ENCODE peak calls at places on chromosomes 4 and X, in six cellular contexts. H is heart left ventricle, X is body of pancreas, V is HCT116, S is A549, Z is tibial nerve. D is an unnamed sample.
A peak's percentile ranks its signal among the peaks of the same experiment; 100 is the strongest.

GRCh38 chr4:73311428-73311827 is 52.8 kb upstream of the ANKRD17 start:
- DNase-seq in H (no peak), X (no peak), V (peak; percentile 8), S (peak; percentile 34), Z (no peak), D (no peak)

GRCh38 chrX:74242484-74243138 is 61.4 kb upstream of the ZCCHC13 start:
- DNase-seq in H (peak; percentile 33), X (no peak), V (no peak), S (no peak), Z (no peak), D (no peak)

GRCh38 chr4:2816401-2816954 is 23.6 kb downstream of the SH3BP2 start:
- DNase-seq in H (no peak), X (no peak), V (no peak), S (no peak), Z (no peak), D (no peak)

GRCh38 chrX:30313322-30313721 is 4.1 kb upstream of the NR0B1 start:
- DNase-seq in H (no peak), X (no peak), V (no peak), S (no peak), Z (no peak), D (no peak)

GRCh38 chr4:179116581-179116980 is 1674.3 kb upstream of the AGA start:
- DNase-seq in H (no peak), X (no peak), V (no peak), S (no peak), Z (no peak), D (no peak)

GRCh38 chrX:145729635-145730034 is 88.0 kb upstream of the SLITRK2 start:
- DNase-seq in H (no peak), X (no peak), V (no peak), S (no peak), Z (no peak), D (no peak)

GRCh38 chr4:126136922-126137781 is 822.4 kb downstream of the FAT4 start:
- DNase-seq in H (no peak), X (no peak), V (no peak), S (no peak), Z (no peak), D (no peak)

GRCh38 chr4:186029731-186030421 is 39.1 kb upstream of the TLR3 start:
- DNase-seq in H (peak; percentile 87), X (peak; percentile 83), V (no peak), S (no peak), Z (peak; percentile 31), D (no peak)

GRCh38 chrX:50617183-50617582 is 146.6 kb upstream of the DGKK start:
- DNase-seq in H (no peak), X (no peak), V (no peak), S (no peak), Z (no peak), D (no peak)

GRCh38 chr4:158155656-158156356 is 17.0 kb downstream of the GASK1B start:
- DNase-seq in H (no peak), X (no peak), V (no peak), S (no peak), Z (no peak), D (no peak)

GRCh38 chr4:98609946-98610345 is 48.5 kb downstream of the TSPAN5 start:
- DNase-seq in H (no peak), X (no peak), V (no peak), S (no peak), Z (no peak), D (no peak)

GRCh38 chr4:140256941-140257340 is 103.0 kb upstream of the MAML3 start:
- DNase-seq in H (no peak), X (no peak), V (no peak), S (peak; percentile 41), Z (no peak), D (no peak)

GRCh38 chrX:34903316-34903715 is 39.3 kb upstream of the FAM47B start:
- DNase-seq in H (no peak), X (no peak), V (no peak), S (no peak), Z (no peak), D (no peak)

GRCh38 chr4:89586864-89587263 is 250.1 kb downstream of the SNCA start:
- DNase-seq in H (no peak), X (no peak), V (peak; percentile 7), S (peak; percentile 1), Z (no peak), D (no peak)

GRCh38 chr4:118086334-118086733 is 52.0 kb downstream of the NDST3 start:
- DNase-seq in H (no peak), X (no peak), V (peak; percentile 62), S (no peak), Z (no peak), D (no peak)

GRCh38 chr4:56314207-56314915 is 72.9 kb downstream of the AASDH start:
- DNase-seq in H (no peak), X (no peak), V (no peak), S (no peak), Z (no peak), D (no peak)

GRCh38 chr4:159966741-159967140 is 863.9 kb downstream of the RAPGEF2 start:
- DNase-seq in H (no peak), X (no peak), V (no peak), S (no peak), Z (no peak), D (no peak)

GRCh38 chr4:67327245-67327860 is 217.9 kb downstream of the CENPC start:
- DNase-seq in H (peak; percentile 27), X (peak; percentile 68), V (peak; percentile 32), S (peak; percentile 57), Z (peak; percentile 82), D (no peak)

GRCh38 chr4:123616970-123617392 is 220.4 kb downstream of the SPRY1 start:
- DNase-seq in H (peak; percentile 70), X (peak; percentile 41), V (no peak), S (no peak), Z (peak; percentile 59), D (no peak)

GRCh38 chr4:78059524-78059889 is 2.4 kb downstream of the FRAS1 start:
- DNase-seq in H (peak; percentile 47), X (peak; percentile 69), V (peak; percentile 84), S (peak; percentile 87), Z (peak; percentile 41), D (no peak)

GRCh38 chrX:19866626-19867410 is 20.6 kb downstream of the SH3KBP1 start:
- DNase-seq in H (no peak), X (no peak), V (no peak), S (no peak), Z (no peak), D (no peak)

GRCh38 chrX:97320305-97320704 is 436.6 kb downstream of the RPA4 start:
- DNase-seq in H (no peak), X (no peak), V (no peak), S (no peak), Z (no peak), D (no peak)

GRCh38 chr4:155005395-155006087 is 202.9 kb upstream of the NPY2R start:
- DNase-seq in H (no peak), X (no peak), V (peak; percentile 15), S (no peak), Z (no peak), D (no peak)

GRCh38 chr4:145289403-145290076 is 109.2 kb upstream of the OTUD4 start:
- DNase-seq in H (no peak), X (no peak), V (no peak), S (no peak), Z (no peak), D (no peak)

GRCh38 chrX:36609653-36610585 is 398.2 kb upstream of the FAM47C start:
- DNase-seq in H (no peak), X (no peak), V (no peak), S (no peak), Z (no peak), D (no peak)

GRCh38 chr4:107751670-107752069 is 31.6 kb upstream of the PAPSS1 start:
- DNase-seq in H (no peak), X (no peak), V (no peak), S (no peak), Z (no peak), D (no peak)

GRCh38 chr4:76659103-76659490 is 224.1 kb downstream of the SHROOM3 start:
- DNase-seq in H (no peak), X (no peak), V (no peak), S (no peak), Z (no peak), D (no peak)

DNA sequence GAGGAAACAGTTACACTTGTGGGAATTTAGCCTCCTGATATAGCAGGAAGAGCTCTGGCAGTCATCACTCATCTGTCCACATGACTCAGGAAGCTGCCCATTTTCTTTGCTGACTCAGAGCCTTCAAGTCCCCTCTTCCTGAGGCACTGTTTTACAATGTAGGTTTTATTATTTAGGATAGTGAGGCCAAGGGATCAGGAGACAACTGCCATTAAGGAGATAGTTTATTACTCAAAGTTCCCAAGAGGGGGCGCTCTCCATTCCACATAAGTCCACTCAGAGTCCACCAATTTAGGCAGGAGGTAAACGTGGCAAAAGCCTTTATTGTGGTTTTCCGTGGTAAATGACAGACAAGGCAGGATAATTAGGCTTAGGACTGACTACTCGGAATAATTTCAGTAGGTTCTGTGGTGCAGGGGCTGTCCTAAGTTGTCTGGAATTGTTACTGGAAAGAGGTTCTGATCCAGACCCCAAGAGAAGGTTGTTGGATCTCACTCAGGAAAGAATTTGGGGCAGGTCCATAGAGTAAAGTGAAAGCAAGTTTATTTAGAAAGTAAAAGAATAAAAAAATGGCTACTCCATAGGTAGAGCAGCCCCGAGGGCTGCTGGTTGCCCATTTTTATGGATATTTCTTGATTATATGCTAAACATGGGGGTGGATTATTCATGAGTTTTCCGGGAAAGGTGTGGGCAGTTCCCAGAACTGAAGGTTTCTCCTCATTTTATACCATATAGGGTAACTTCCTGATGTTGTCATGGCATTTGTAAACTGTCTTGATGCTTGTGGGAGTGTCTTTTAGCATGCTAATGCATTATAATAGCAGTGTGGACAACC is 96.0 kb upstream of the RAB40AL start:
- DNase-seq in H (no peak), X (no peak), V (no peak), S (peak; percentile 55), Z (no peak), D (no peak)
- TF ChIP-seq POLR2A in H (no peak), X (no peak), V (no peak), S (no peak), Z (no peak), D (no peak)

GRCh38 chr4:7041851-7042696 is 1.1 kb upstream of the TADA2B start:
- DNase-seq in H (peak; percentile 71), X (peak; percentile 50), V (no peak), S (no peak), Z (peak; percentile 25), D (no peak)
- TF ChIP-seq POLR2A in H (no peak), X (no peak), V (no peak), S (no peak), Z (no peak), D (no peak)

DNA sequence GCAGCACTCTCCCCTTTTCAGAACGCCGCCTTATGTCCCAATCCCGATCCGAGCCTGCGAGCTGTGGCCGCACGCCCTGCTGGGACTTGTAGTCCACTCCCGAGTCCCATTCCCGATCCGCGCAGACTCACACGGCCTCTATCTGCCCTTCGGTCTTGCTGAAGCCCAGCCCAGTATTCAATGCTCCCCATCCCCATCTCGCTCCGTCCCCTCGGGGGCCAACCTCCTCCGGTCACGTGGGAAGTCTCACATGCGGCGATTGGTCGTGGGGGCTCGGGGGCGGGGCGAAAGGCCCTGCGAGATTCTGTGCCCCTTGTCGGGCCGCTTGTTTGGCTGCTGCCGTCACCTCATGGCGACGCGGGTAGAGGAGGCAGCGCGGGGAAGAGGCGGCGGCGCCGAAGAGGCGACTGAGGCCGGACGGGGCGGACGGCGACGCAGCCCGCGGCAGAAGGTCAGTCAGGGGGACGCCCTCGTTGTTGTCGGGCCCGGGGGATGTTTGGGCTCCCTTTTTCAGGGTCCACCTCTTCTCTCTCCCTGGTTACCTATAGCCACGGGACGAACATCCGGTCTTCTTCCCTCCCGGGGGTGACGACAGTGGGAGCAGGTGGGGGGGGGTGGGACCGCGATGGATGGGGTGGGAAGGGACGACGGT is at the start of gene TXLNG:
- DNase-seq in H (peak; percentile 100), X (peak; percentile 100), V (peak; percentile 96), S (peak; percentile 99), Z (peak; percentile 91), D (peak; percentile 98)
- TF ChIP-seq POLR2A in H (no peak), X (peak; percentile 92), V (peak; percentile 51), S (peak; percentile 79), Z (peak; percentile 86), D (peak; percentile 76)

GRCh38 chr4:112296949-112297483 is at the start of gene ALPK1:
- DNase-seq in H (no peak), X (peak; percentile 30), V (peak; percentile 88), S (peak; percentile 83), Z (peak; percentile 48), D (no peak)
- TF ChIP-seq POLR2A in H (no peak), X (peak; percentile 68), V (no peak), S (no peak), Z (peak; percentile 37), D (peak; percentile 30)

D was measured in esophagus muscularis mucosa.